ENCODE peak calls at places on chromosomes 11 and 22, in four cellular contexts. N, H, P and K are unnamed samples.

GRCh38 chr11:115717215-115717584 is 213.0 kb upstream of the CADM1 start:
- DNase-seq in N (no peak), P (no peak), H (peak; percentile 30), K (no peak)

GRCh38 chr11:6655790-6656580 is at the start of gene DCHS1:
- DNase-seq in P (no peak), H (no peak), N (no peak), K (no peak)

GRCh38 chr11:11465280-11465679 is 112.2 kb upstream of the CSNK2A3 start:
- DNase-seq in H (no peak), P (no peak), N (no peak), K (no peak)

GRCh38 chr22:43970037-43970747 is 14.9 kb downstream of the SAMM50 start:
- DNase-seq in H (no peak), N (no peak), P (no peak), K (no peak)

GRCh38 chr11:2419638-2420501 is 19.3 kb downstream of the TSSC4 start:
- DNase-seq in N (peak; percentile 83), H (peak; percentile 62), P (peak; percentile 47), K (peak; percentile 39)

GRCh38 chr11:128279861-128280260 is 307.5 kb downstream of the ETS1 start:
- DNase-seq in H (peak; percentile 55), N (no peak), P (no peak), K (peak; percentile 76)

GRCh38 chr11:95068549-95068948 is 1.8 kb downstream of the SRSF8 start:
- DNase-seq in H (peak; percentile 97), P (peak; percentile 45), N (peak; percentile 82), K (peak; percentile 91)

GRCh38 chr11:19458231-19458630 is 217.5 kb upstream of the E2F8 start:
- DNase-seq in P (no peak), H (no peak), N (no peak), K (no peak)

GRCh38 chr11:43802509-43802908 is 78.1 kb upstream of the ALKBH3 start:
- DNase-seq in H (no peak), P (no peak), N (no peak), K (no peak)

GRCh38 chr11:128342511-128343133 is 244.7 kb downstream of the ETS1 start:
- DNase-seq in P (peak; percentile 52), H (peak; percentile 81), N (no peak), K (no peak)

GRCh38 chr11:59097113-59097708 is 9.8 kb upstream of the FAM111B start:
- DNase-seq in P (peak; percentile 50), N (peak; percentile 63), H (peak; percentile 42), K (peak; percentile 33)

GRCh38 chr11:93652161-93652597 is 9.3 kb upstream of the CEP295 start:
- DNase-seq in N (peak; percentile 34), H (peak; percentile 15), P (no peak), K (peak; percentile 26)

GRCh38 chr22:17477401-17477833 is 85.9 kb upstream of the SLC25A18 start:
- DNase-seq in N (no peak), H (no peak), P (no peak), K (no peak)

GRCh38 chr22:27454807-27455450 is 346.6 kb downstream of the MN1 start:
- DNase-seq in H (peak; percentile 40), P (no peak), N (no peak), K (no peak)

GRCh38 chr11:36412781-36413383 is 97.2 kb downstream of the TRAF6 start:
- DNase-seq in P (no peak), N (no peak), H (peak; percentile 70), K (no peak)

GRCh38 chr22:17191163-17191562 is 28.1 kb downstream of the ADA2 start:
- DNase-seq in P (no peak), N (no peak), H (peak; percentile 69), K (peak; percentile 63)

GRCh38 chr11:2261436-2262230 is 8.8 kb downstream of the ASCL2 start:
- DNase-seq in P (no peak), H (no peak), N (no peak), K (no peak)

GRCh38 chr11:1637628-1638027 is 8.1 kb downstream of the KRTAP5-5 start:
- DNase-seq in N (no peak), H (no peak), P (no peak), K (no peak)

GRCh38 chr22:31084811-31085492 is 3.8 kb downstream of the SMTN start:
- DNase-seq in N (peak; percentile 72), P (peak; percentile 83), H (peak; percentile 84), K (no peak)

GRCh38 chr22:47918936-47919505 is 1156.6 kb downstream of the TBC1D22A start:
- DNase-seq in N (no peak), H (no peak), P (no peak), K (no peak)

GRCh38 chr11:38791346-38791961 is 2193.4 kb upstream of the RAG2 start:
- DNase-seq in P (peak; percentile 0), N (peak; percentile 41), H (peak; percentile 61), K (peak; percentile 62)

GRCh38 chr22:49713003-49713402 is 114.7 kb downstream of the BRD1 start:
- DNase-seq in P (no peak), H (no peak), N (no peak), K (no peak)

GRCh38 chr22:31680764-31681624 is 19.0 kb upstream of the PISD start:
- DNase-seq in P (no peak), N (no peak), H (peak; percentile 88), K (peak; percentile 47)

GRCh38 chr11:73312806-73313403 is 4.8 kb downstream of the ARHGEF17 start:
- DNase-seq in H (peak; percentile 50), P (no peak), N (no peak), K (peak; percentile 64)

GRCh38 chr11:32580967-32581366 is 2.7 kb upstream of the EIF3M start:
- DNase-seq in N (no peak), H (no peak), P (no peak), K (no peak)

GRCh38 chr22:20567371-20567847 is 60.0 kb downstream of the MED15 start:
- DNase-seq in P (no peak), H (peak; percentile 76), N (no peak), K (peak; percentile 45)

GRCh38 chr11:57306156-57306876 is 18.4 kb downstream of the TNKS1BP1 start:
- DNase-seq in N (no peak), H (no peak), P (no peak), K (no peak)

GRCh38 chr11:11491589-11491988 is 130.2 kb downstream of the GALNT18 start:
- DNase-seq in H (no peak), P (no peak), N (no peak), K (no peak)